ENCODE peak calls at places on chromosomes 12 and 14, in six cellular contexts. U is GM12891, G is astrocyte of the spinal cord, Y is dermis blood vessel endothelial cell, M is GM23248, S is amniotic stem cell. C is an unnamed sample.

GRCh38 chr12:96906849-96907664 is at the start of gene NEDD1:
- DNase-seq in U (peak; percentile 82), G (peak; percentile 83), Y (peak; percentile 83), M (peak; percentile 87), S (peak; percentile 8), C (peak; percentile 83)

GRCh38 chr14:105487449-105487985 is 831 bp downstream of the CRIP1 start:
- DNase-seq in U (no peak), G (no peak), Y (no peak), M (no peak), S (no peak), C (no peak)

GRCh38 chr14:81555051-81555450 is 21.4 kb upstream of the SEL1L start:
- DNase-seq in U (no peak), G (no peak), Y (no peak), M (no peak), S (no peak), C (no peak)

GRCh38 chr12:53829130-53829529 is 77.4 kb upstream of the CISTR start:
- DNase-seq in U (no peak), G (no peak), Y (no peak), M (no peak), S (no peak), C (no peak)

GRCh38 chr14:77376380-77376770 is 519 bp downstream of the TMED8 start:
- DNase-seq in U (no peak), G (peak; percentile 24), Y (peak; percentile 31), M (peak; percentile 56), S (no peak), C (peak; percentile 44)

GRCh38 chr14:105192866-105193731 is 12.0 kb upstream of the NUDT14 start:
- DNase-seq in U (no peak), G (no peak), Y (peak; percentile 93), M (peak; percentile 62), S (no peak), C (no peak)

GRCh38 chr14:100778078-100778927 is 47.6 kb upstream of the MEG3 start:
- DNase-seq in U (no peak), G (no peak), Y (no peak), M (no peak), S (no peak), C (no peak)

GRCh38 chr14:39499514-39499913 is 67.3 kb upstream of the FBXO33 start:
- DNase-seq in U (no peak), G (no peak), Y (no peak), M (no peak), S (no peak), C (no peak)

GRCh38 chr14:92719421-92719820 is 29.0 kb downstream of the LGMN start:
- DNase-seq in U (no peak), G (no peak), Y (no peak), M (peak; percentile 68), S (no peak), C (no peak)

GRCh38 chr12:43551971-43552559 is at the start of gene ADAMTS20:
- DNase-seq in U (no peak), G (peak; percentile 16), Y (no peak), M (peak; percentile 40), S (no peak), C (peak; percentile 74)

GRCh38 chr12:56724989-56725722 is at the start of gene NACA:
- DNase-seq in U (peak; percentile 92), G (peak; percentile 98), Y (peak; percentile 99), M (peak; percentile 99), S (peak; percentile 94), C (peak; percentile 93)

GRCh38 chr14:103597623-103598372 is 31.2 kb upstream of the KLC1 start:
- DNase-seq in U (no peak), G (peak; percentile 86), Y (peak; percentile 31), M (peak; percentile 97), S (peak; percentile 86), C (no peak)

GRCh38 chr12:110689601-110690430 is 901 bp upstream of the HVCN1 start:
- DNase-seq in U (peak; percentile 68), G (no peak), Y (peak; percentile 43), M (peak; percentile 42), S (no peak), C (no peak)

GRCh38 chr12:125203145-125203765 is 138.0 kb downstream of the AACS start:
- DNase-seq in U (no peak), G (no peak), Y (peak; percentile 30), M (peak; percentile 39), S (no peak), C (no peak)

GRCh38 chr12:92785563-92785950 is 82.8 kb downstream of the PLEKHG7 start:
- DNase-seq in U (no peak), G (no peak), Y (no peak), M (no peak), S (no peak), C (no peak)

GRCh38 chr12:60333461-60333860 is 737.6 kb downstream of the SLC16A7 start:
- DNase-seq in U (no peak), G (peak; percentile 10), Y (peak; percentile 2), M (no peak), S (no peak), C (no peak)

GRCh38 chr14:22225526-22226133 is 363.4 kb downstream of the DAD1 start:
- DNase-seq in U (no peak), G (peak; percentile 60), Y (no peak), M (peak; percentile 39), S (no peak), C (no peak)

GRCh38 chr14:101333335-101334280 is 227.7 kb upstream of the DIO3 start:
- DNase-seq in U (no peak), G (no peak), Y (no peak), M (no peak), S (no peak), C (no peak)

GRCh38 chr14:95488376-95489162 is 27.9 kb downstream of the SYNE3 start:
- DNase-seq in U (no peak), G (peak; percentile 22), Y (no peak), M (peak; percentile 47), S (no peak), C (no peak)

GRCh38 chr12:72264548-72265175 is 7.5 kb upstream of the TRHDE start:
- DNase-seq in U (no peak), G (peak; percentile 57), Y (peak; percentile 30), M (peak; percentile 43), S (no peak), C (no peak)

GRCh38 chr12:80862606-80863005 is 75.1 kb downstream of the LIN7A start:
- DNase-seq in U (no peak), G (peak; percentile 21), Y (no peak), M (peak; percentile 64), S (no peak), C (no peak)

GRCh38 chr12:75289678-75290200 is 40.4 kb downstream of the CAPS2 start:
- DNase-seq in U (no peak), G (peak; percentile 53), Y (peak; percentile 8), M (peak; percentile 47), S (peak; percentile 3), C (no peak)

GRCh38 chr14:105491366-105492006 is 440 bp downstream of the TEDC1 start:
- DNase-seq in U (peak; percentile 92), G (peak; percentile 39), Y (peak; percentile 77), M (peak; percentile 85), S (no peak), C (no peak)

GRCh38 chr12:56766535-56766934 is 3.4 kb downstream of the HSD17B6 start:
- DNase-seq in U (peak; percentile 53), G (no peak), Y (no peak), M (no peak), S (no peak), C (no peak)

GRCh38 chr12:26770239-26771070 is 62.5 kb downstream of the ITPR2 start:
- DNase-seq in U (no peak), G (no peak), Y (no peak), M (no peak), S (no peak), C (no peak)

GRCh38 chr12:31853520-31853919 is 105.7 kb upstream of the RESF1 start:
- DNase-seq in U (no peak), G (no peak), Y (no peak), M (no peak), S (no peak), C (no peak)

GRCh38 chr12:87141091-87141490 is 884.9 kb upstream of the MGAT4C start:
- DNase-seq in U (no peak), G (no peak), Y (no peak), M (no peak), S (no peak), C (no peak)

GRCh38 chr14:68576496-68577244 is 216.2 kb downstream of the ZFP36L1 start:
- DNase-seq in U (no peak), G (peak; percentile 41), Y (peak; percentile 78), M (peak; percentile 64), S (no peak), C (no peak)

GRCh38 chr14:59698793-59699192 is 122.2 kb upstream of the CCDC175 start:
- DNase-seq in U (no peak), G (peak; percentile 63), Y (peak; percentile 29), M (no peak), S (no peak), C (no peak)

GRCh38 chr12:106288134-106288509 is 14.4 kb upstream of the TCP11L2 start:
- DNase-seq in U (no peak), G (no peak), Y (no peak), M (no peak), S (no peak), C (no peak)

GRCh38 chr14:23321572-23322547 is 603 bp downstream of the PABPN1 start:
- DNase-seq in U (no peak), G (peak; percentile 50), Y (peak; percentile 58), M (peak; percentile 88), S (peak; percentile 33), C (no peak)

GRCh38 chr12:43896496-43896895 is 60.6 kb downstream of the TMEM117 start:
- DNase-seq in U (no peak), G (no peak), Y (no peak), M (no peak), S (no peak), C (no peak)

GRCh38 chr14:68157971-68158371 is 338.4 kb downstream of the RAD51B start:
- DNase-seq in U (no peak), G (peak; percentile 42), Y (no peak), M (peak; percentile 66), S (no peak), C (no peak)

GRCh38 chr14:95432152-95433093 is 84.0 kb downstream of the SYNE3 start:
- DNase-seq in U (no peak), G (peak; percentile 39), Y (peak; percentile 68), M (peak; percentile 71), S (no peak), C (peak; percentile 40)

GRCh38 chr14:103607039-103607668 is 21.9 kb upstream of the KLC1 start:
- DNase-seq in U (peak; percentile 62), G (peak; percentile 95), Y (peak; percentile 59), M (peak; percentile 87), S (no peak), C (no peak)

C was measured in mesothelial cell of epicardium.